ENCODE peak calls at places on chromosome 16, in four cellular contexts. P is left ventricle myocardium inferior, Q is skeletal muscle cell, G is K562. D is an unnamed sample.

GRCh38 chr16:28193530-28194423 is 18.0 kb downstream of the XPO6 start:
- DNase-seq in P (no peak), Q (peak; percentile 86), G (no peak), D (no peak)

GRCh38 chr16:78184554-78185183 is 85.2 kb downstream of the WWOX start:
- DNase-seq in Q (no peak), P (no peak), G (no peak), D (peak; percentile 73)

GRCh38 chr16:54584121-54584520 is 297.5 kb upstream of the IRX3 start:
- DNase-seq in G (no peak), Q (no peak), P (no peak), D (no peak)

GRCh38 chr16:58198022-58198683 is at the start of gene CSNK2A2:
- DNase-seq in Q (peak; percentile 4), P (peak; percentile 73), G (peak; percentile 95), D (no peak)

GRCh38 chr16:2148714-2149629 is 547 bp downstream of the RAB26 start:
- DNase-seq in P (no peak), G (peak; percentile 50), Q (no peak), D (no peak)

GRCh38 chr16:66656547-66656946 is 40.0 kb downstream of the CMTM4 start:
- DNase-seq in P (no peak), Q (peak; percentile 49), G (no peak), D (no peak)

GRCh38 chr16:56337858-56338325 is 87.5 kb downstream of the AMFR start:
- DNase-seq in Q (no peak), G (no peak), P (no peak), D (no peak)

GRCh38 chr16:29315916-29316517 is 90.5 kb downstream of the NPIPB11 start:
- DNase-seq in P (no peak), Q (no peak), G (peak; percentile 19), D (no peak)

GRCh38 chr16:9594961-9595360 is 503.5 kb downstream of the HAPSTR1 start:
- DNase-seq in G (no peak), P (no peak), Q (no peak), D (no peak)

GRCh38 chr16:31141489-31142108 is 6.1 kb upstream of the PRSS8 start:
- DNase-seq in P (no peak), Q (peak; percentile 23), G (peak; percentile 38), D (no peak)

GRCh38 chr16:69814561-69814960 is 52.4 kb downstream of the WWP2 start:
- DNase-seq in Q (no peak), G (no peak), P (no peak), D (no peak)

GRCh38 chr16:73365010-73365409 is 317.1 kb upstream of the ZFHX3 start:
- DNase-seq in P (no peak), Q (peak; percentile 1), G (no peak), D (no peak)

GRCh38 chr16:50251375-50252081 is 14.8 kb upstream of the ADCY7 start:
- DNase-seq in P (no peak), Q (peak; percentile 75), G (no peak), D (no peak)

GRCh38 chr16:88691924-88692560 is 5.7 kb upstream of the SNAI3 start:
- DNase-seq in Q (no peak), G (no peak), P (no peak), D (no peak)

GRCh38 chr16:14013571-14014283 is 57.4 kb upstream of the MRTFB start:
- DNase-seq in G (no peak), Q (peak; percentile 94), P (no peak), D (peak; percentile 70)

GRCh38 chr16:50709980-50710379 is 16.6 kb downstream of the NOD2 start:
- DNase-seq in P (no peak), Q (no peak), G (no peak), D (no peak)

GRCh38 chr16:48885456-48885855 is 275.5 kb upstream of the N4BP1 start:
- DNase-seq in P (no peak), G (no peak), Q (no peak), D (no peak)

GRCh38 chr16:3009568-3010390 is 2.9 kb upstream of the CLDN9 start:
- DNase-seq in P (no peak), Q (no peak), G (no peak), D (no peak)

GRCh38 chr16:57969451-57970123 is 1.3 kb downstream of the CNGB1 start:
- DNase-seq in Q (no peak), P (no peak), G (no peak), D (no peak)

GRCh38 chr16:30805370-30806169 is 18.6 kb upstream of the ZNF629 start:
- DNase-seq in P (peak; percentile 90), Q (no peak), G (peak; percentile 87), D (no peak)

GRCh38 chr16:19912445-19913305 is 28.0 kb upstream of the GPRC5B start:
- DNase-seq in P (no peak), Q (peak; percentile 39), G (no peak), D (no peak)